ENCODE peak calls at places on chromosome 2, in six cellular contexts. One of them, this sample, is unnamed. For H3K36me3, the result is how much of the 10 kb centered on the place peaks cover.

GRCh38 chr2:170235860-170236638 is 58.1 kb downstream of the MYO3B start:
- DNase-seq in upper lobe of right lung: no peak
- DNase-seq in lower lobe of right lung: no peak
- DNase-seq in MG63: peak
- DNase-seq in effector memory CD4-positive, alpha-beta T cell: no peak
- DNase-seq in CD8-positive, alpha-beta T cell: no peak
- DNase-seq in this sample: peak

GRCh38 chr2:65067806-65068553 is 11.8 kb downstream of the CEP68 start:
- DNase-seq in MG63: no peak
- DNase-seq in lower lobe of right lung: no peak
- DNase-seq in CD8-positive, alpha-beta T cell: no peak
- DNase-seq in upper lobe of right lung: no peak
- DNase-seq in effector memory CD4-positive, alpha-beta T cell: no peak
- DNase-seq in this sample: no peak

GRCh38 chr2:119367472-119368099 is 809 bp downstream of the DBI start:
- DNase-seq in effector memory CD4-positive, alpha-beta T cell: peak
- DNase-seq in CD8-positive, alpha-beta T cell: peak
- DNase-seq in MG63: peak
- DNase-seq in upper lobe of right lung: peak
- DNase-seq in lower lobe of right lung: peak
- DNase-seq in this sample: no peak

GRCh38 chr2:134206573-134206972 is 47.3 kb upstream of the MGAT5 start:
- DNase-seq in upper lobe of right lung: no peak
- DNase-seq in lower lobe of right lung: no peak
- DNase-seq in CD8-positive, alpha-beta T cell: no peak
- DNase-seq in effector memory CD4-positive, alpha-beta T cell: no peak
- DNase-seq in MG63: no peak
- DNase-seq in this sample: peak

GRCh38 chr2:88690591-88691338 is 708 bp upstream of the RPIA start:
- DNase-seq in upper lobe of right lung: peak
- DNase-seq in CD8-positive, alpha-beta T cell: peak
- DNase-seq in lower lobe of right lung: peak
- DNase-seq in effector memory CD4-positive, alpha-beta T cell: no peak
- DNase-seq in MG63: peak
- DNase-seq in this sample: no peak

GRCh38 chr2:41894563-41895333 is 153.1 kb upstream of the PKDCC start:
- DNase-seq in effector memory CD4-positive, alpha-beta T cell: no peak
- DNase-seq in MG63: no peak
- DNase-seq in upper lobe of right lung: no peak
- DNase-seq in lower lobe of right lung: no peak
- DNase-seq in CD8-positive, alpha-beta T cell: no peak
- DNase-seq in this sample: no peak

GRCh38 chr2:135245055-135245454 is 193.0 kb downstream of the RAB3GAP1 start:
- DNase-seq in lower lobe of right lung: no peak
- DNase-seq in CD8-positive, alpha-beta T cell: no peak
- DNase-seq in effector memory CD4-positive, alpha-beta T cell: no peak
- DNase-seq in MG63: no peak
- DNase-seq in upper lobe of right lung: no peak
- DNase-seq in this sample: peak

GRCh38 chr2:100136310-100136709 is 6.1 kb downstream of the AFF3 start:
- DNase-seq in CD8-positive, alpha-beta T cell: no peak
- DNase-seq in MG63: no peak
- DNase-seq in lower lobe of right lung: no peak
- DNase-seq in upper lobe of right lung: no peak
- DNase-seq in effector memory CD4-positive, alpha-beta T cell: no peak
- DNase-seq in this sample: no peak

GRCh38 chr2:19635951-19636505 is 265.8 kb downstream of the TTC32 start:
- DNase-seq in MG63: no peak
- DNase-seq in lower lobe of right lung: no peak
- DNase-seq in CD8-positive, alpha-beta T cell: no peak
- DNase-seq in upper lobe of right lung: no peak
- DNase-seq in effector memory CD4-positive, alpha-beta T cell: no peak
- DNase-seq in this sample: no peak

GRCh38 chr2:202418511-202418910 is 42.4 kb downstream of the BMPR2 start:
- DNase-seq in lower lobe of right lung: no peak
- DNase-seq in MG63: no peak
- DNase-seq in effector memory CD4-positive, alpha-beta T cell: no peak
- DNase-seq in CD8-positive, alpha-beta T cell: no peak
- DNase-seq in upper lobe of right lung: no peak
- DNase-seq in this sample: no peak

GRCh38 chr2:37919631-37920032 is 5.5 kb upstream of the RMDN2 start:
- DNase-seq in CD8-positive, alpha-beta T cell: no peak
- DNase-seq in effector memory CD4-positive, alpha-beta T cell: no peak
- DNase-seq in MG63: no peak
- DNase-seq in upper lobe of right lung: no peak
- DNase-seq in lower lobe of right lung: no peak
- DNase-seq in this sample: no peak

GRCh38 chr2:23363268-23363667 is 21.7 kb upstream of the KLHL29 start:
- DNase-seq in effector memory CD4-positive, alpha-beta T cell: no peak
- DNase-seq in lower lobe of right lung: no peak
- DNase-seq in MG63: no peak
- DNase-seq in CD8-positive, alpha-beta T cell: no peak
- DNase-seq in upper lobe of right lung: no peak
- DNase-seq in this sample: no peak

GRCh38 chr2:10500601-10501361 is 52.7 kb upstream of the ODC1 start:
- DNase-seq in CD8-positive, alpha-beta T cell: peak
- DNase-seq in effector memory CD4-positive, alpha-beta T cell: no peak
- DNase-seq in lower lobe of right lung: no peak
- DNase-seq in MG63: peak
- DNase-seq in upper lobe of right lung: no peak
- DNase-seq in this sample: no peak

GRCh38 chr2:238123991-238124470 is 14.4 kb upstream of the KLHL30 start:
- DNase-seq in lower lobe of right lung: peak
- DNase-seq in CD8-positive, alpha-beta T cell: no peak
- DNase-seq in MG63: no peak
- DNase-seq in upper lobe of right lung: no peak
- DNase-seq in effector memory CD4-positive, alpha-beta T cell: no peak
- DNase-seq in this sample: no peak

GRCh38 chr2:183543731-183544130 is 419.5 kb downstream of the NUP35 start:
- DNase-seq in effector memory CD4-positive, alpha-beta T cell: no peak
- DNase-seq in lower lobe of right lung: no peak
- DNase-seq in upper lobe of right lung: peak
- DNase-seq in CD8-positive, alpha-beta T cell: no peak
- DNase-seq in MG63: no peak
- DNase-seq in this sample: peak

GRCh38 chr2:85766214-85766613 is 12.4 kb downstream of the ATOH8 start:
- DNase-seq in lower lobe of right lung: no peak
- DNase-seq in CD8-positive, alpha-beta T cell: no peak
- DNase-seq in effector memory CD4-positive, alpha-beta T cell: no peak
- DNase-seq in upper lobe of right lung: no peak
- DNase-seq in MG63: no peak
- DNase-seq in this sample: no peak

GRCh38 chr2:29325544-29325943 is 210.3 kb downstream of the CLIP4 start:
- DNase-seq in upper lobe of right lung: no peak
- DNase-seq in CD8-positive, alpha-beta T cell: no peak
- DNase-seq in MG63: no peak
- DNase-seq in lower lobe of right lung: no peak
- DNase-seq in effector memory CD4-positive, alpha-beta T cell: no peak
- DNase-seq in this sample: no peak

GRCh38 chr2:203802277-203803045 is 65.1 kb upstream of the CTLA4 start:
- DNase-seq in lower lobe of right lung: no peak
- DNase-seq in upper lobe of right lung: no peak
- DNase-seq in effector memory CD4-positive, alpha-beta T cell: no peak
- DNase-seq in MG63: peak
- DNase-seq in CD8-positive, alpha-beta T cell: no peak
- DNase-seq in this sample: peak

GRCh38 chr2:46431481-46432235 is 47.7 kb upstream of the TMEM247 start:
- DNase-seq in effector memory CD4-positive, alpha-beta T cell: no peak
- DNase-seq in lower lobe of right lung: no peak
- DNase-seq in MG63: no peak
- DNase-seq in upper lobe of right lung: no peak
- DNase-seq in CD8-positive, alpha-beta T cell: no peak
- DNase-seq in this sample: no peak

GRCh38 chr2:174024524-174025270 is 59.5 kb upstream of the SP3 start:
- DNase-seq in CD8-positive, alpha-beta T cell: no peak
- DNase-seq in lower lobe of right lung: peak
- DNase-seq in effector memory CD4-positive, alpha-beta T cell: no peak
- DNase-seq in MG63: peak
- DNase-seq in upper lobe of right lung: peak
- DNase-seq in this sample: peak

GRCh38 chr2:17328161-17328560 is 190.1 kb downstream of the RAD51AP2 start:
- DNase-seq in CD8-positive, alpha-beta T cell: no peak
- DNase-seq in MG63: no peak
- DNase-seq in effector memory CD4-positive, alpha-beta T cell: no peak
- DNase-seq in upper lobe of right lung: no peak
- DNase-seq in lower lobe of right lung: no peak
- DNase-seq in this sample: no peak

GRCh38 chr2:218781691-218782528 is at the start of gene CYP27A1:
- DNase-seq in effector memory CD4-positive, alpha-beta T cell: no peak
- DNase-seq in lower lobe of right lung: peak
- DNase-seq in CD8-positive, alpha-beta T cell: no peak
- DNase-seq in MG63: peak
- DNase-seq in upper lobe of right lung: peak
- DNase-seq in this sample: no peak

GRCh38 chr2:215748446-215748845 is 264.9 kb downstream of the MREG start:
- DNase-seq in MG63: no peak
- DNase-seq in upper lobe of right lung: no peak
- DNase-seq in lower lobe of right lung: peak
- DNase-seq in effector memory CD4-positive, alpha-beta T cell: no peak
- DNase-seq in CD8-positive, alpha-beta T cell: no peak
- DNase-seq in this sample: no peak

GRCh38 chr2:104444392-104444791 is 409.5 kb upstream of the POU3F3 start:
- DNase-seq in lower lobe of right lung: no peak
- DNase-seq in MG63: peak
- DNase-seq in effector memory CD4-positive, alpha-beta T cell: no peak
- DNase-seq in upper lobe of right lung: no peak
- DNase-seq in CD8-positive, alpha-beta T cell: no peak
- DNase-seq in this sample: no peak

GRCh38 chr2:26772064-26773001 is 8.2 kb downstream of the SLC35F6 start:
- DNase-seq in effector memory CD4-positive, alpha-beta T cell: no peak
- DNase-seq in CD8-positive, alpha-beta T cell: peak
- DNase-seq in upper lobe of right lung: peak
- DNase-seq in lower lobe of right lung: peak
- DNase-seq in MG63: peak
- DNase-seq in this sample: peak

GRCh38 chr2:121504316-121504715 is 26.4 kb upstream of the RNU4ATAC start:
- DNase-seq in upper lobe of right lung: no peak
- DNase-seq in lower lobe of right lung: no peak
- DNase-seq in MG63: no peak
- DNase-seq in CD8-positive, alpha-beta T cell: no peak
- DNase-seq in effector memory CD4-positive, alpha-beta T cell: no peak
- DNase-seq in this sample: no peak
- H3K4me3 ChIP-seq in upper lobe of right lung: no peak
- H3K4me3 ChIP-seq in lower lobe of right lung: no peak
- H3K4me3 ChIP-seq in MG63: no peak
- H3K4me3 ChIP-seq in CD8-positive, alpha-beta T cell: no peak
- H3K4me3 ChIP-seq in effector memory CD4-positive, alpha-beta T cell: no peak
- H3K4me3 ChIP-seq in this sample: no peak

GRCh38 chr2:131077966-131078365 is 15.3 kb downstream of the FAM168B start:
- DNase-seq in MG63: no peak
- DNase-seq in effector memory CD4-positive, alpha-beta T cell: no peak
- DNase-seq in CD8-positive, alpha-beta T cell: no peak
- DNase-seq in upper lobe of right lung: no peak
- DNase-seq in lower lobe of right lung: no peak
- DNase-seq in this sample: no peak

GRCh38 chr2:131081190-131081589 is 12.1 kb downstream of the FAM168B start:
- DNase-seq in upper lobe of right lung: no peak
- DNase-seq in effector memory CD4-positive, alpha-beta T cell: no peak
- DNase-seq in lower lobe of right lung: no peak
- DNase-seq in MG63: no peak
- DNase-seq in CD8-positive, alpha-beta T cell: no peak
- DNase-seq in this sample: no peak

GRCh38 chr2:131077182-131077846 is 15.9 kb downstream of the FAM168B start:
- DNase-seq in CD8-positive, alpha-beta T cell: no peak
- DNase-seq in lower lobe of right lung: no peak
- DNase-seq in upper lobe of right lung: no peak
- DNase-seq in MG63: no peak
- DNase-seq in effector memory CD4-positive, alpha-beta T cell: no peak
- DNase-seq in this sample: no peak

GRCh38 chr2:131076707-131077106 is 16.6 kb downstream of the FAM168B start:
- DNase-seq in CD8-positive, alpha-beta T cell: no peak
- DNase-seq in MG63: no peak
- DNase-seq in upper lobe of right lung: no peak
- DNase-seq in effector memory CD4-positive, alpha-beta T cell: no peak
- DNase-seq in lower lobe of right lung: no peak
- DNase-seq in this sample: peak
- H3K36me3 ChIP-seq in CD8-positive, alpha-beta T cell: under half
- H3K36me3 ChIP-seq in MG63: half or more
- H3K36me3 ChIP-seq in upper lobe of right lung: half or more
- H3K36me3 ChIP-seq in effector memory CD4-positive, alpha-beta T cell: half or more
- H3K36me3 ChIP-seq in lower lobe of right lung: half or more
- H3K36me3 ChIP-seq in this sample: half or more

GRCh38 chr2:110674620-110675555 is 3.0 kb downstream of the BUB1 start:
- DNase-seq in CD8-positive, alpha-beta T cell: peak
- DNase-seq in effector memory CD4-positive, alpha-beta T cell: peak
- DNase-seq in upper lobe of right lung: no peak
- DNase-seq in lower lobe of right lung: peak
- DNase-seq in MG63: peak
- DNase-seq in this sample: peak
- H3K4me3 ChIP-seq in CD8-positive, alpha-beta T cell: no peak
- H3K4me3 ChIP-seq in effector memory CD4-positive, alpha-beta T cell: no peak
- H3K4me3 ChIP-seq in upper lobe of right lung: no peak
- H3K4me3 ChIP-seq in lower lobe of right lung: no peak
- H3K4me3 ChIP-seq in MG63: no peak
- H3K4me3 ChIP-seq in this sample: no peak

GRCh38 chr2:98543842-98544241 is 64.5 kb downstream of the COA5 start:
- DNase-seq in upper lobe of right lung: no peak
- DNase-seq in lower lobe of right lung: no peak
- DNase-seq in MG63: no peak
- DNase-seq in CD8-positive, alpha-beta T cell: no peak
- DNase-seq in effector memory CD4-positive, alpha-beta T cell: no peak
- DNase-seq in this sample: no peak
- H3K36me3 ChIP-seq in upper lobe of right lung: half or more
- H3K36me3 ChIP-seq in lower lobe of right lung: half or more
- H3K36me3 ChIP-seq in MG63: under half
- H3K36me3 ChIP-seq in CD8-positive, alpha-beta T cell: half or more
- H3K36me3 ChIP-seq in effector memory CD4-positive, alpha-beta T cell: half or more
- H3K36me3 ChIP-seq in this sample: under half

DNA sequence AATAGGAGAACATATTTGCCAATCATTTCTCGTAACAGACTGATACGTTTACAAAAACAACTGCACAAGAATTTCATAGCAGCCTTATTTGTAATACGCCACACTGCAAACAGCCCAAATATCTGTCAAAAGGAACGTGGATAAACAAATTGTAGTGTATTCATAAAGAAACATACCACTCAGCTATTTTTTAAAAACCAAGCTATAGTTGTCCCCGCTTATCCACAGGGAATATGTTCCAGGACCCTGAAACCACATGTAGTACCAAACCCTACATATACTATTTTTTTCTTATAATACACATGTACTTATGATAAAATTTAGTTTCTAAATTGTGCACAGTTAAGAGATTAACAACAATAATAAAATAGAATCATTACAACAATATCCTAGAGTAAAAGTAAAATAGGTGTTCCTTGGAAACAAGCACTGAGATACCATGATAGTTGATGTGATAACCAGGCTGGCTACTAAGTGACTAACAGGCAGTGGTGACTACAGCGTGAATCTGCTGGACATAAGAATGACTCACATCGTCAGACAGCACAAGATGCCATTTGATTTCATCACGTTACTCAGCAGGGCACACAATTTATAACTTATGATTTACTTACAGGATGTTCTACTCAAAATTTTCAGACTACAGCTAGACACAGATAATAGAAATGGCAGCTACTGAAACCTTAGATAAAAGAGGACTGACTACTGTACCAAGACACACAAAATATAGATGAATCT is 367.4 kb downstream of the NCKAP5 start:
- DNase-seq in upper lobe of right lung: no peak
- DNase-seq in CD8-positive, alpha-beta T cell: no peak
- DNase-seq in lower lobe of right lung: no peak
- DNase-seq in MG63: peak
- DNase-seq in effector memory CD4-positive, alpha-beta T cell: no peak
- DNase-seq in this sample: peak
- H3K4me3 ChIP-seq in upper lobe of right lung: no peak
- H3K4me3 ChIP-seq in CD8-positive, alpha-beta T cell: no peak
- H3K4me3 ChIP-seq in lower lobe of right lung: no peak
- H3K4me3 ChIP-seq in MG63: no peak
- H3K4me3 ChIP-seq in effector memory CD4-positive, alpha-beta T cell: no peak
- H3K4me3 ChIP-seq in this sample: no peak

This sample was measured in brain microvascular endothelial cell.